ENCODE peak calls at places on chromosomes 12 and 14, in eight cellular contexts. Z, C, R, B, H, A, U and X are unnamed samples.

GRCh38 chr12:131386781-131387180 is 324.1 kb upstream of the SFSWAP start:
- DNase-seq in Z (no peak), C (no peak), R (no peak), B (no peak), H (no peak), A (no peak), U (no peak), X (no peak)

GRCh38 chr12:11798856-11799530 is 149.5 kb downstream of the ETV6 start:
- DNase-seq in Z (no peak), C (no peak), R (no peak), B (no peak), H (no peak), A (no peak), U (no peak), X (no peak)

GRCh38 chr12:6946033-6946919 is 2.5 kb downstream of the C12orf57 start:
- DNase-seq in Z (peak; percentile 95), C (peak; percentile 33), R (peak; percentile 95), B (peak; percentile 96), H (peak; percentile 97), A (no peak), U (no peak), X (no peak)

GRCh38 chr14:71714225-71714624 is 218.0 kb upstream of the RGS6 start:
- DNase-seq in Z (no peak), C (no peak), R (no peak), B (no peak), H (no peak), A (no peak), U (no peak), X (no peak)

GRCh38 chr14:56979961-56980360 is 169.7 kb upstream of the OTX2 start:
- DNase-seq in Z (no peak), C (no peak), R (no peak), B (no peak), H (no peak), A (no peak), U (no peak), X (no peak)

GRCh38 chr12:96770239-96770780 is 136.7 kb upstream of the NEDD1 start:
- DNase-seq in Z (no peak), C (no peak), R (no peak), B (no peak), H (no peak), A (no peak), U (no peak), X (no peak)

GRCh38 chr14:44154889-44155288 is 352.2 kb downstream of the FSCB start:
- DNase-seq in Z (no peak), C (no peak), R (no peak), B (no peak), H (no peak), A (no peak), U (no peak), X (no peak)

GRCh38 chr12:46071769-46072624 is 81.6 kb upstream of the SCAF11 start:
- DNase-seq in Z (peak; percentile 88), C (peak; percentile 52), R (no peak), B (peak; percentile 58), H (peak; percentile 74), A (peak; percentile 82), U (no peak), X (no peak)

GRCh38 chr12:89135976-89136634 is 216.2 kb downstream of the DUSP6 start:
- DNase-seq in Z (no peak), C (no peak), R (no peak), B (peak; percentile 68), H (no peak), A (no peak), U (no peak), X (no peak)

GRCh38 chr12:4119157-4119761 is 154.3 kb upstream of the CCND2 start:
- DNase-seq in Z (no peak), C (no peak), R (no peak), B (no peak), H (no peak), A (no peak), U (no peak), X (no peak)

GRCh38 chr12:105453306-105453705 is 122.8 kb downstream of the C12orf75 start:
- DNase-seq in Z (no peak), C (no peak), R (no peak), B (no peak), H (no peak), A (no peak), U (no peak), X (no peak)

GRCh38 chr12:6604254-6605029 is 2.7 kb downstream of the CHD4 start:
- DNase-seq in Z (no peak), C (no peak), R (no peak), B (no peak), H (no peak), A (no peak), U (no peak), X (no peak)

GRCh38 chr14:93719234-93719633 is 69.1 kb downstream of the PRIMA1 start:
- DNase-seq in Z (no peak), C (no peak), R (no peak), B (no peak), H (no peak), A (peak; percentile 43), U (peak; percentile 49), X (peak; percentile 67)

GRCh38 chr14:79432640-79433039 is 778.7 kb downstream of the DIO2 start:
- DNase-seq in Z (no peak), C (no peak), R (no peak), B (no peak), H (no peak), A (no peak), U (no peak), X (no peak)

GRCh38 chr14:58060898-58061297 is 91.1 kb downstream of the ARMH4 start:
- DNase-seq in Z (peak; percentile 56), C (no peak), R (no peak), B (no peak), H (no peak), A (no peak), U (no peak), X (no peak)

GRCh38 chr14:35403397-35404245 is 928 bp downstream of the NFKBIA start:
- DNase-seq in Z (peak; percentile 85), C (peak; percentile 97), R (peak; percentile 99), B (peak; percentile 58), H (peak; percentile 99), A (peak; percentile 99), U (peak; percentile 97), X (peak; percentile 98)

GRCh38 chr12:78208106-78208505 is 377.4 kb downstream of the NAV3 start:
- DNase-seq in Z (no peak), C (no peak), R (no peak), B (no peak), H (no peak), A (no peak), U (no peak), X (no peak)

GRCh38 chr12:53844989-53845836 is 93.4 kb upstream of the HOXC13 start:
- DNase-seq in Z (peak; percentile 47), C (no peak), R (no peak), B (no peak), H (no peak), A (no peak), U (no peak), X (no peak)

GRCh38 chr14:105865904-105866840 is 339.8 kb downstream of the TMEM121 start:
- DNase-seq in Z (no peak), C (peak; percentile 14), R (peak; percentile 76), B (no peak), H (peak; percentile 23), A (peak; percentile 57), U (peak; percentile 70), X (no peak)

DNA sequence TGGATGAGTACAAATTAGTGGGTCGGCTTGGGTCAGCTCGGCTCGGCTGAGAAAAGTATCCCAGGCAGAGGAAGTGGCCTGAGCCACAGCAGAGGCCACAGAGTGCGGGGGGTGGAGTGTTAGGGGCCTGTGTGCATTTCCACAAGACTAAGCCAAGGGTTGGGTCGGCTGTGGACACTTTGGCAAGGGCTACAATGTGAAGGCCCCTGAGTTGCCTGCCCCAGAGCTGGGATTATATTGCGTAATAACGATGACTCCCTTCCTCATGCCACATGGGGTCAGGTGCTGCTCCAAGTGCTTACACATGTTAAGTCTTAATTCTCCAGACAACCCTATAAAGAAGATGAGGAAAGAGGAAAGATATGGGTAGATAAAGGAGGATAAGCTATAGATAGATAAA is 11.4 kb downstream of the EVL start:
- DNase-seq in Z (no peak), C (no peak), R (no peak), B (no peak), H (no peak), A (peak; percentile 82), U (peak; percentile 85), X (peak; percentile 88)
- H3K4me3 ChIP-seq in Z (no peak overlapping the region), C (no peak overlapping the region), R (no peak overlapping the region), B (no peak overlapping the region), H (no peak overlapping the region), A (no peak overlapping the region), U (no peak overlapping the region), X (no peak overlapping the region)

GRCh38 chr12:49543914-49544815 is 5.3 kb downstream of the KCNH3 start:
- DNase-seq in Z (peak; percentile 61), C (peak; percentile 33), R (no peak), B (no peak), H (no peak), A (no peak), U (no peak), X (no peak)
- H3K27me3 ChIP-seq in Z (peaks cover 100% of the 10 kb centered on the region), C (no peaks in the 10 kb centered on the region), R (peaks cover 17% of the 10 kb centered on the region), B (no peaks in the 10 kb centered on the region), H (peaks cover 2% of the 10 kb centered on the region), A (peaks cover 7% of the 10 kb centered on the region), U (peaks cover 37% of the 10 kb centered on the region), X (peaks cover 4% of the 10 kb centered on the region)

DNA sequence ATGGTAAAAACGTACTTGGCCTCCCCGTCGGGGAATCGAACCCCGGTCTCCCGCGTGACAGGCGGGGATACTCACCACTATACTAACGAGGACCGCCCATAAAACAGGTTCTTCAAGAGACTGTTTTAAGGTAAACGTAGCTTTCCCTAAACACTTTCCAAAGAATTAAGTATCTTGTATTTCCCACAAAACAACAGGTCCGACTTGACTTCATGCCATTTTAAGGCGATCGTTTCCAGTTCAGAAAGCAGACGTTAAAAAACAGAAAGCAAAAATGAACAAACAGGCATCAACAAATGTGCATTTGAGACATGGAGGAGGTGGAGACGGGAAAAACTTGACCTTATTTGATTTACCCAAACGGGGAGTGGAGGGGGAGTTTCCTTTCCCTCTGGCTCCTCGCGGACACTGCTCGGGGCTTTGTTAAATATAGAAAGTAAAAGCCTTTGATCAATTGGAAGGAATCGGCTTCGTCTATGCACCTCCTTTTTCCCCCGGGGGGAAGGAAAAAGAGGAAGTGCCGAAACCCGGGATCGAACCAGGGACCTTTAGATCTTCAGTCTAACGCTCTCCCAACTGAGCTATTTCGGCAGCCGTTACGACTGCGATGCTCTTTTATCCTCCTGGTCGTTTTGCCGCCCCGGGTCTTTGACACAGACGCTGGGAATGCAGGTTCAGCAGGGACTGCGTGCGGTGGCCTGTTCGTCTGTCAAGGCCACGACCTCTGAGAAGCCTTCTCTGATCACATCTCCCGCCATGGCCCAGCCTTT is 13.1 kb upstream of the UBC start:
- DNase-seq in Z (peak; percentile 92), C (peak; percentile 89), R (peak; percentile 86), B (peak; percentile 84), H (peak; percentile 95), A (peak; percentile 96), U (peak; percentile 95), X (peak; percentile 98)
- TF ChIP-seq POLR2AphosphoS5 in Z (no peak), C (no peak), R (peak; percentile 4), B (no peak), H (peak; percentile 62), A (peak; percentile 6), U (peak; percentile 96), X (no peak)

DNA sequence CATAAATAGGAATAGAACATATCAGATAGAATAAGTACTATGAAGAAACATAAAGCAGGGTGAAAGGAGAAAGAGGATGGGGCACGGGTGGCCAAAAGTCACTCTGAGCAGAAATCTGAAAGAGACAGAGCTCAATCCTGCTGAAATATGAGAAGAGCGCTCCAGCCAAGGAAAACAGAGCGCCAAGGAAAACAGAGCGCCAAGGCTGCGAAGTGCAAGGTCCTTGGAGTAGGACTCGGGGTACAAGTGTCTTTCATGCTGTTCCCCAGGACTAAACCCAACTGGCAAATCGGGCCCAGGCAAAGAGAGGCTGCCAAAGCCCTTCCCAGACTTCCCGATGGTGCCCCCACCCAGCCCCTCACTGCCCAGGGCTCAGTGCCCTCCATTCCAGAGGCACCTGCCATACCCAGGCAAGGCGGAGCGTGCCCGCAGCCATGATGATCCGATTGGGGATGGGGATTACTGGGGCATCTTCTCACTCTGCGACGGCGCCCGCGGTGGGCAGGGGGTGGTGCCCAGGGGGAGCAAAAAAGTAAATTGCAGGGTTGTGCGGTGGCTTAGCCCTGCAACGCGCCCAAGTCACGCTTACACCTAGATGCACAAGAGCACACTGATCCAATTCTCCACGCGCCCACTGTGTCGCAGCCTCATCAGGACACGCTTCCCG is 1.7 kb downstream of the LTBP2 start:
- DNase-seq in Z (no peak), C (no peak), R (peak; percentile 75), B (no peak), H (no peak), A (no peak), U (no peak), X (no peak)
- H3K4me3 ChIP-seq in Z (peak overlapping the region; percentile 76), C (peak overlapping the region; percentile 73), R (peak overlapping the region; percentile 89), B (no peak overlapping the region), H (peak overlapping the region; percentile 85), A (peak overlapping the region; percentile 64), U (peak overlapping the region; percentile 57), X (peak overlapping the region; percentile 62)